ENCODE peak calls at places on chromosomes 13 and 19, in seven cellular contexts. K is A549, T is left lung, Z is psoas muscle, Y is prostate gland, E is heart right ventricle, N is ovary. C is an unnamed sample.

GRCh38 chr19:35935911-35936737 is at the start of gene LRFN3:
- DNase-seq in Y (peak; percentile 66), T (peak; percentile 65), K (peak; percentile 88), E (peak; percentile 67), N (peak; percentile 77), Z (peak; percentile 74), C (peak; percentile 81)

GRCh38 chr19:36183455-36183741 is 31.1 kb downstream of the ZNF565 start:
- DNase-seq in T (no peak), Z (no peak), N (no peak), K (no peak), E (peak; percentile 49), Y (no peak), C (no peak)

GRCh38 chr13:57286511-57287098 is 119.6 kb downstream of the PRR20E start:
- DNase-seq in Y (no peak), E (no peak), T (no peak), N (no peak), K (no peak), Z (no peak), C (no peak)

GRCh38 chr13:23618341-23618740 is 48.1 kb downstream of the TNFRSF19 start:
- DNase-seq in N (no peak), E (no peak), Z (no peak), Y (no peak), K (peak; percentile 65), T (no peak), C (no peak)

GRCh38 chr13:65456150-65456912 is 1773.8 kb downstream of the PCDH9 start:
- DNase-seq in N (no peak), T (no peak), E (no peak), K (no peak), Z (no peak), Y (no peak), C (no peak)

GRCh38 chr19:46863818-46864629 is 3.2 kb downstream of the ARHGAP35 start:
- DNase-seq in Y (peak; percentile 65), Z (no peak), N (no peak), E (no peak), K (no peak), T (peak; percentile 74), C (peak; percentile 39)

GRCh38 chr19:7970716-7971448 is 27.4 kb upstream of the TIMM44 start:
- DNase-seq in N (no peak), E (no peak), T (no peak), K (peak; percentile 37), Z (no peak), Y (no peak), C (peak; percentile 30)

GRCh38 chr13:90448466-90449037 is 898.9 kb upstream of the MIR17HG start:
- DNase-seq in K (no peak), N (no peak), Z (no peak), Y (no peak), E (no peak), T (no peak), C (no peak)

GRCh38 chr19:46785054-46785979 is 3.1 kb downstream of the SLC1A5 start:
- DNase-seq in Z (no peak), E (no peak), N (no peak), K (no peak), T (no peak), Y (no peak), C (no peak)

GRCh38 chr13:104773775-104774174 is 1707.6 kb upstream of the SLC10A2 start:
- DNase-seq in K (peak; percentile 12), Z (no peak), N (no peak), E (no peak), T (no peak), Y (no peak), C (no peak)

DNA sequence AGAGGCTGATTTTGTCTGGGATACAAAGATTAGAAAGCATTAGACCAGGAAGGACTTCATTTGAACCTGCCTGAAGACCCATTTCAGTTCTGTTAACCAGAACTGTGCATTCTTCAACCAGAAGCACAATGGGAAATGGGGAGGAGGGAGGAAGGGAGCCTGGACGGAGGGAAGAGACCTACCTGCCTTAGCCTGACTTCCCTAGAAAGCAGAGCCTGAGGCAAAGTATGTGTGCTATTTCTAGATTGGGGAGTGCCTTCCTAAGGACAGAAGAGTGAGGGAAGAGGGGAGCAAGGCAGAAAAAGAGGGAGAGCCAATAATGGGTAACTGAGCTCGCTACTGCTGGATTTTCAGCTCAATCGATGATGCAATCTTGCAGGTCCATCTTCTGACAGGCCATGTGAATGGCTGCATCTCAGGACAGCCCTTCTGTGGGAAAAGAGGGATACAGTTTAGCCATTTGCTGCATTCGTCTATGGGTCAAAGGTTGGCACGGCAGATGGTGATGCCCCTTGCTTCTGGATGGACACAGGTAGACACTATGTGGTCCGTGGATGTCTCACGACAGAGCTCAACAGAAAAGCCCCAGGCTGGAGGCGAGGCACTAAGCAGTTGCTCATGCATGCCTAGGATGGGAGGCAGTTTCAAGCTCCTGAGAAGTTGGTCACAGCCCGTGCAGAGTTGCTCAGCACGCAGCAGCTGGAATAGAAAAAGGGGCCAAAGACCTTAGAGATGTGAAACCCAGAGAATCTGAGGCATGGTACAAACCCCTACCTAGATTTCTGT is 78.8 kb upstream of the UBL3 start:
- DNase-seq in N (no peak), Y (no peak), E (no peak), K (no peak), Z (no peak), T (no peak), C (no peak)
- H3K4me1 ChIP-seq in N (peaks cover 11% of the 10 kb centered on the region), Y (peaks cover 10% of the 10 kb centered on the region), E (peaks cover 16% of the 10 kb centered on the region), K (peaks cover 21% of the 10 kb centered on the region), Z (peaks cover 1% of the 10 kb centered on the region), T (peaks cover 5% of the 10 kb centered on the region), C (peaks cover 25% of the 10 kb centered on the region)

DNA sequence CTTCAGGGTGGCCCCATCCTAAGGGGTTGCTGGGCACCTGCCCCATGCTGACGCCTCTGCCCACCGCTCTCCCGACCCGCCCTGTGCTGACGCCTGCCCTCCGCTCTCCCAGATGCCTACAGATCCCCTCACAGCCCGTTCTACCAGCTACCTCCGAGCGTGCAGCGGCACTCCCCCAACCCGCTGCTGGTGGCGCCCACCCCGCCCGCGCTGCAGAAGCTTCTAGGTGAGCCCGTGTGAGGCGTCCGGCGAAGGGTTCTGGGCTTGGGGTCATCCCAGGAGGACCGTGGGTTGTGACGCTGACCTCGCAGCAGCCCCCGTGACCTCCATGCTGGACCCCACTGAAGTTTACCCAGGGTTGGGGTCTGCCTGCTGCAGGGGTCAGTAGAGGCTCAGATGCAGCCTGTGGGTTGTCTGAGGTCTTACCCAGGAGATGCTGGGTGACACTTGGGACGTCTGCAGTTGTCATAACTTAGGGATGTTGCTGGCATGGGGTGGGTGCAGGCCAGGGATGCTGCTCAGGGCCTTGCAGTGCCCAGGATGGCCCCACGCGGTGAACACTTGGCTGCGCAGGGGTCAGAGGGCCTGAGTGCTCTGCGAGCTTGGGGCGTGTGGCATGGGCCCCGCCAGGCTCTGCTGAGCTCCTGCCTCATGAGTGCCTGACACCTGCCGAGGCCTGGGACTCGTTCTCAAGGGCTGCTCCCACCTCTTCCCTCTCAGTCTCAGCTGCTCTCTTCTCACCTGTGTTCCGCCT is 25.0 kb downstream of the PLEKHJ1 start:
- DNase-seq in K (no peak), T (no peak), Y (no peak), E (no peak), N (no peak), Z (no peak), C (no peak)
- H3K4me3 ChIP-seq in K (no peak overlapping the region), T (no peak overlapping the region), Y (no peak overlapping the region), E (no peak overlapping the region), N (no peak overlapping the region), Z (no peak overlapping the region), C (no peak overlapping the region)

GRCh38 chr19:5039642-5040543 is 71.0 kb downstream of the KDM4B start:
- DNase-seq in K (no peak), N (no peak), Z (no peak), Y (no peak), E (no peak), T (no peak), C (no peak)
- H3K4me1 ChIP-seq in K (no peaks in the 10 kb centered on the region), N (peaks cover 18% of the 10 kb centered on the region), Z (peaks cover 37% of the 10 kb centered on the region), Y (peaks cover 31% of the 10 kb centered on the region), E (peaks cover 37% of the 10 kb centered on the region), T (no peaks in the 10 kb centered on the region), C (peaks cover 26% of the 10 kb centered on the region)

GRCh38 chr19:41428481-41428859 is 1.3 kb upstream of the B3GNT8 start:
- DNase-seq in N (no peak), T (no peak), E (no peak), Z (no peak), Y (no peak), K (no peak), C (no peak)
- H3K4me3 ChIP-seq in N (peak overlapping the region; percentile 54), T (peak overlapping the region; percentile 71), E (no peak overlapping the region), Z (peak overlapping the region; percentile 64), Y (peak overlapping the region; percentile 31), K (no peak overlapping the region), C (peak overlapping the region; percentile 48)

GRCh38 chr13:41459754-41460111 is 2.4 kb downstream of the RGCC start:
- DNase-seq in N (no peak), T (no peak), Z (no peak), Y (no peak), K (no peak), E (no peak), C (no peak)
- H3K4me1 ChIP-seq in N (peaks cover 5% of the 10 kb centered on the region), T (peaks cover 8% of the 10 kb centered on the region), Z (peaks cover 14% of the 10 kb centered on the region), Y (no peaks in the 10 kb centered on the region), K (no peaks in the 10 kb centered on the region), E (no peaks in the 10 kb centered on the region), C (peaks cover 43% of the 10 kb centered on the region)

GRCh38 chr13:30121666-30122065 is 185.7 kb downstream of the KATNAL1 start:
- DNase-seq in K (no peak), Y (no peak), N (no peak), T (no peak), Z (no peak), E (no peak), C (no peak)

GRCh38 chr13:30120133-30120822 is 187.1 kb downstream of the KATNAL1 start:
- DNase-seq in Z (no peak), Y (no peak), N (no peak), E (no peak), K (no peak), T (no peak), C (no peak)

GRCh38 chr13:30116379-30116778 is 191.0 kb downstream of the KATNAL1 start:
- DNase-seq in K (no peak), N (no peak), Z (no peak), E (no peak), Y (no peak), T (no peak), C (no peak)

GRCh38 chr13:30121244-30121643 is 186.1 kb downstream of the KATNAL1 start:
- DNase-seq in N (no peak), Y (no peak), K (no peak), E (no peak), T (no peak), Z (no peak), C (no peak)

DNA sequence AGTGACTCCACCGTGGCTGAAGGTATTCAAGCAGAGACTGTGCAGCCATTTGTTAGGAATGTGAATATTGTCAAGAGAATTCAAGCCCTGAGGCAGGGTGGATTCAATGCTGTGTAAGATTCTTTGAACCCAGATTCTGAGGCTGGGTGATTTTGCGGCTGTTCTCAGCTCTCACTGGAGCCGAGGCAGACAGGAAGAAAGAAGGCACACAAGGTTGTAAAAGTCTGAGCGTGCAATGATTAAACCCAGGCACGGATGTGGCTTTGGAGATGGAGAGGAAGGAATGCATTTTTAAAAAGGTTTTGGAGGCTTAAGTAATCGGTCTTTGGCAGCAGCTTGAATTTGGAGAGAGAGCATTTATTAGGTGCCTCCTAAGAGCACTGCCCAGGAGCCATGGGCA is 187.9 kb downstream of the KATNAL1 start:
- DNase-seq in E (no peak), Z (no peak), N (no peak), T (no peak), Y (peak; percentile 48), K (no peak), C (no peak)
- H3K4me3 ChIP-seq in E (no peak overlapping the region), Z (no peak overlapping the region), N (no peak overlapping the region), T (no peak overlapping the region), Y (no peak overlapping the region), K (no peak overlapping the region), C (no peak overlapping the region)

C was measured in stomach.